ENCODE peak calls at places on chromosomes 1 and 21, in six cellular contexts. I, S, V, U, G and T are unnamed samples.

GRCh38 chr1:119327066-119327435 is 41.5 kb upstream of the HAO2 start:
- DNase-seq in I (no peak), U (no peak), G (no peak), V (no peak), S (no peak), T (no peak)

GRCh38 chr1:188949701-188950100 is 1528.0 kb downstream of the BRINP3 start:
- DNase-seq in I (peak; percentile 18), S (no peak), G (no peak), V (no peak), U (no peak), T (no peak)

GRCh38 chr1:41799723-41800122 is 119.0 kb downstream of the HIVEP3 start:
- DNase-seq in U (no peak), I (peak; percentile 39), G (no peak), V (no peak), S (no peak), T (no peak)

GRCh38 chr1:228304225-228304624 is 96.4 kb downstream of the OBSCN start:
- DNase-seq in G (peak; percentile 3), I (no peak), V (no peak), U (no peak), S (no peak), T (no peak)

GRCh38 chr1:94866178-94866822 is 46.1 kb downstream of the SLC44A3 start:
- DNase-seq in U (no peak), G (no peak), I (peak; percentile 80), V (no peak), S (no peak), T (no peak)

GRCh38 chr1:49364676-49365075 is 588.0 kb upstream of the BEND5 start:
- DNase-seq in U (no peak), G (no peak), I (no peak), S (no peak), V (no peak), T (no peak)

GRCh38 chr1:17158961-17159360 is 39.7 kb upstream of the PADI2 start:
- DNase-seq in I (no peak), S (no peak), V (no peak), G (no peak), U (no peak), T (no peak)

GRCh38 chr21:38806153-38806941 is 618 bp downstream of the ETS2 start:
- DNase-seq in G (peak; percentile 49), U (no peak), V (no peak), I (no peak), S (peak; percentile 53), T (no peak)

GRCh38 chr1:223249854-223250631 is 107.0 kb upstream of the TLR5 start:
- DNase-seq in U (no peak), S (no peak), I (peak; percentile 12), V (no peak), G (peak; percentile 41), T (no peak)

GRCh38 chr1:163395767-163396166 is 74.0 kb downstream of the NUF2 start:
- DNase-seq in S (no peak), U (no peak), I (peak; percentile 8), G (no peak), V (no peak), T (no peak)

GRCh38 chr1:7278045-7278444 is 492.8 kb downstream of the CAMTA1 start:
- DNase-seq in G (no peak), I (no peak), U (no peak), V (no peak), S (no peak), T (peak; percentile 74)

GRCh38 chr1:29289493-29289892 is 53.2 kb downstream of the PTPRU start:
- DNase-seq in I (no peak), U (no peak), G (no peak), V (no peak), S (no peak), T (no peak)

GRCh38 chr1:200888349-200888838 is 6.3 kb upstream of the INAVA start:
- DNase-seq in G (no peak), I (no peak), V (no peak), U (no peak), S (no peak), T (peak; percentile 41)

GRCh38 chr1:230877139-230877923 is 9.0 kb upstream of the C1orf198 start:
- DNase-seq in I (peak; percentile 54), U (no peak), G (no peak), S (no peak), V (no peak), T (no peak)

GRCh38 chr1:27544818-27545612 is 55.0 kb upstream of the WASF2 start:
- DNase-seq in S (peak; percentile 83), G (peak; percentile 69), I (peak; percentile 73), V (no peak), U (no peak), T (no peak)

GRCh38 chr1:26785611-26786436 is 1.9 kb upstream of the PIGV start:
- DNase-seq in G (no peak), S (no peak), V (no peak), I (peak; percentile 53), U (no peak), T (peak; percentile 66)

GRCh38 chr1:10681296-10682113 is 114.9 kb downstream of the CASZ1 start:
- DNase-seq in U (no peak), I (no peak), S (no peak), G (no peak), V (no peak), T (no peak)

GRCh38 chr1:226674892-226675719 is 64.0 kb downstream of the ITPKB start:
- DNase-seq in G (no peak), I (peak; percentile 25), V (no peak), S (peak; percentile 49), U (peak; percentile 50), T (peak; percentile 62)

GRCh38 chr1:88327391-88328267 is 356.4 kb upstream of the PKN2 start:
- DNase-seq in V (peak; percentile 76), I (peak; percentile 91), U (no peak), G (peak; percentile 12), S (no peak), T (no peak)

GRCh38 chr1:59574085-59574484 is 240.7 kb upstream of the HOOK1 start:
- DNase-seq in G (no peak), V (no peak), U (no peak), S (no peak), I (peak; percentile 87), T (no peak)

GRCh38 chr1:160858127-160858909 is 4.4 kb downstream of the CD244 start:
- DNase-seq in U (no peak), I (no peak), S (peak; percentile 29), G (no peak), V (no peak), T (peak; percentile 94)

GRCh38 chr1:192477630-192478029 is 97.9 kb upstream of the RGS1 start:
- DNase-seq in S (no peak), V (no peak), G (no peak), U (no peak), I (peak; percentile 79), T (no peak)

GRCh38 chr1:205191617-205192016 is 19.9 kb downstream of the DSTYK start:
- DNase-seq in I (no peak), S (no peak), G (no peak), V (no peak), U (no peak), T (no peak)

DNA sequence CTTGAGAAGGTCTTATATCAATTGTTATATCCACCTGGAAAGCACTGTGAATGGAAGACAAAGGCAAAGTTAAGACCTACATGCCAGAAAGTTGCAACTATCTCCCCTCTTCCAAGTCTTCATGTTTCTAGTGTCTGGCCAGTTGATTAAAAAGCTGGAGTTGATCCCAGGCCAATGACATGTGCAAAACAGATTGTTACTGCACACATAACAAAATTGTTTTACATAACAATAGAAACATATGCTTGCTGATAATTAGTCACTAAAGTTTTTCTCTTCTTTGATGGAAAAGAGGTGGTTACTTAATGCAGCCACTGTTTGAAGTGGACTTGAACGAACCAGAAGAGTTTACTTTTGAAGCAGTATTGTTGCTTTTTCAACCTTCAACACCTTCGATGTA is 158.2 kb downstream of the TGFBR3 start:
- DNase-seq in U (no peak), V (no peak), G (no peak), I (no peak), S (no peak), T (no peak)
- H3K4me1 ChIP-seq in U (peaks cover 19% of the 10 kb centered on the region), V (peaks cover 18% of the 10 kb centered on the region), G (peaks cover 29% of the 10 kb centered on the region), I (peaks cover 25% of the 10 kb centered on the region), S (peaks cover 74% of the 10 kb centered on the region), T (no peaks in the 10 kb centered on the region)

GRCh38 chr1:21933397-21934248 is 3.5 kb downstream of the HSPG2 start:
- DNase-seq in G (peak; percentile 67), U (peak; percentile 81), V (no peak), I (no peak), S (peak; percentile 77), T (peak; percentile 59)

GRCh38 chr1:21929951-21930615 is 7.0 kb downstream of the HSPG2 start:
- DNase-seq in V (no peak), U (no peak), S (no peak), G (no peak), I (no peak), T (peak; percentile 48)

GRCh38 chr1:21930629-21931170 is 6.4 kb downstream of the HSPG2 start:
- DNase-seq in G (no peak), S (no peak), I (no peak), V (no peak), U (no peak), T (no peak)

GRCh38 chr1:21931171-21932093 is 5.7 kb downstream of the HSPG2 start:
- DNase-seq in V (peak; percentile 43), I (peak; percentile 88), U (peak; percentile 82), G (peak; percentile 72), S (peak; percentile 78), T (peak; percentile 82)

DNA sequence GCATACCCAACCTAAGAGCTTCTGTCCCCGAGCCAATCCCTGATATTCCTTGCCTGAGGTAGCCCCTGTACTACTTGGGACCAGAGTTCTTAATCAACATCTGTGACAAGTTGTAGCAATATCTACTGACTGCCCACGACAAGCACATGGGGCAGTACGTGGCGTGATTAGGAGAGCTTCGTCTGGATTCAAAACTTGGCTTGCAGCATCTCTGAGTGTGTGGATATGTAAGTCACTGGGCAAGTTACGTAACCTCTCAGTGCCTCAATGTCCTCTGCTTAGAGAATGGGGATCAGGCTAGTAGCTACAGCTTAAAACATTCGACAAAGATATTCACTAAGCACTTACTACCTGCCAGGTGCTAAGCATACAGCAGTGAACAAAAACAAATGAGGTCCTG is 5.0 kb downstream of the HSPG2 start:
- DNase-seq in G (no peak), V (no peak), S (no peak), I (peak; percentile 75), U (no peak), T (peak; percentile 15)
- H3K4me3 ChIP-seq in G (no peak overlapping the region), V (no peak overlapping the region), S (peak overlapping the region; percentile 75), I (no peak overlapping the region), U (no peak overlapping the region), T (no peak overlapping the region)

GRCh38 chr21:36061445-36061844 is 1.1 kb upstream of the SETD4 start:
- DNase-seq in V (no peak), I (no peak), S (no peak), U (no peak), G (no peak), T (no peak)

GRCh38 chr21:36059823-36060158 is 535 bp downstream of the SETD4 start:
- DNase-seq in U (peak; percentile 55), S (peak; percentile 36), G (no peak), I (no peak), V (no peak), T (no peak)

GRCh38 chr21:36052860-36053766 is 7.2 kb downstream of the SETD4 start:
- DNase-seq in V (no peak), U (no peak), I (no peak), G (no peak), S (no peak), T (no peak)

GRCh38 chr21:36060159-36060921 is at the start of gene SETD4:
- DNase-seq in S (peak; percentile 92), G (peak; percentile 89), U (peak; percentile 91), I (peak; percentile 94), V (peak; percentile 90), T (peak; percentile 93)

GRCh38 chr21:36055551-36055950 is 4.8 kb downstream of the SETD4 start:
- DNase-seq in I (no peak), S (no peak), V (no peak), U (no peak), G (no peak), T (no peak)
- H3K36me3 ChIP-seq in I (peaks cover 15% of the 10 kb centered on the region), S (peaks cover 70% of the 10 kb centered on the region), V (peaks cover 37% of the 10 kb centered on the region), U (peaks cover 26% of the 10 kb centered on the region), G (no peaks in the 10 kb centered on the region), T (no peaks in the 10 kb centered on the region)

GRCh38 chr1:93668951-93669350 is 12.7 kb downstream of the BCAR3 start:
- DNase-seq in V (no peak), U (no peak), G (no peak), I (no peak), S (no peak), T (no peak)
- H3K4me1 ChIP-seq in V (peaks cover 93% of the 10 kb centered on the region), U (peaks cover 30% of the 10 kb centered on the region), G (peaks cover 34% of the 10 kb centered on the region), I (peaks cover 47% of the 10 kb centered on the region), S (peaks cover 100% of the 10 kb centered on the region), T (peaks cover 24% of the 10 kb centered on the region)